ENCODE peak calls at places on chromosome 1, in five cellular contexts. U is HTR-8/SVneo, J is testis, Q is MG63, H is posterior cingulate gyrus. L is an unnamed sample.

GRCh38 chr1:217907504-217907903 is 276.4 kb downstream of the SPATA17 start:
- DNase-seq in U (no peak), H (no peak), Q (no peak), J (no peak), L (no peak)

GRCh38 chr1:24540051-24540905 is 15.6 kb upstream of the NCMAP start:
- DNase-seq in H (no peak), J (no peak), Q (no peak), U (no peak), L (no peak)

GRCh38 chr1:27609618-27610240 is 5.8 kb upstream of the AHDC1 start:
- DNase-seq in H (no peak), Q (no peak), J (no peak), U (no peak), L (no peak)

GRCh38 chr1:41662061-41662655 is 177.7 kb upstream of the EDN2 start:
- DNase-seq in Q (peak), J (peak), U (no peak), H (peak), L (no peak)

GRCh38 chr1:170145691-170146676 is at the start of gene NTMT2:
- DNase-seq in Q (no peak), U (no peak), H (no peak), J (no peak), L (peak)

GRCh38 chr1:65435987-65436386 is 15.5 kb downstream of the LEPR start:
- DNase-seq in U (no peak), Q (no peak), H (no peak), J (no peak), L (no peak)

GRCh38 chr1:16498573-16499359 is 15.3 kb downstream of the RNU1-1 start:
- DNase-seq in H (peak), U (peak), J (peak), Q (peak), L (peak)

GRCh38 chr1:155254714-155255242 is 505 bp downstream of the ENTREP3 start:
- DNase-seq in Q (peak), U (no peak), J (no peak), H (no peak), L (no peak)

GRCh38 chr1:204456826-204457361 is 37.7 kb downstream of the PIK3C2B start:
- DNase-seq in Q (no peak), U (no peak), J (no peak), H (no peak), L (no peak)

GRCh38 chr1:93967276-93967675 is 58.0 kb upstream of the GCLM start:
- DNase-seq in Q (peak), H (no peak), U (no peak), J (no peak), L (no peak)

GRCh38 chr1:47621977-47622376 is 184.1 kb downstream of the FOXD2 start:
- DNase-seq in Q (no peak), J (no peak), U (no peak), H (no peak), L (no peak)

GRCh38 chr1:61640531-61641125 is 84.3 kb downstream of the TM2D1 start:
- DNase-seq in H (no peak), U (no peak), J (peak), Q (no peak), L (no peak)

GRCh38 chr1:51313961-51314777 is 16.2 kb downstream of the TTC39A start:
- DNase-seq in U (peak), J (no peak), H (no peak), Q (peak), L (peak)

GRCh38 chr1:187157552-187157951 is 328.8 kb downstream of the PLA2G4A start:
- DNase-seq in H (no peak), J (no peak), Q (no peak), U (no peak), L (no peak)

GRCh38 chr1:25028587-25028909 is 98.5 kb upstream of the RUNX3 start:
- DNase-seq in Q (no peak), H (no peak), J (no peak), U (no peak), L (no peak)

GRCh38 chr1:58162952-58163550 is 383.5 kb downstream of the OMA1 start:
- DNase-seq in U (peak), Q (peak), H (peak), J (peak), L (peak)

GRCh38 chr1:33086384-33086850 is 5.5 kb downstream of the AZIN2 start:
- DNase-seq in J (peak), Q (peak), U (peak), H (peak), L (peak)

GRCh38 chr1:11893907-11894251 is 32.3 kb downstream of the KIAA2013 start:
- DNase-seq in Q (peak), H (no peak), U (peak), J (peak), L (peak)

GRCh38 chr1:155026588-155026987 is 7.0 kb downstream of the DCST2 start:
- DNase-seq in Q (peak), J (no peak), U (no peak), H (no peak), L (no peak)

GRCh38 chr1:169853335-169853734 is 40.4 kb downstream of the SCYL3 start:
- DNase-seq in U (no peak), J (no peak), H (no peak), Q (peak), L (peak)

GRCh38 chr1:19044975-19045831 is 88.7 kb upstream of the IFFO2 start:
- DNase-seq in H (peak), J (no peak), U (no peak), Q (no peak), L (no peak)

GRCh38 chr1:117570988-117571409 is 34.8 kb upstream of the TENT5C start:
- DNase-seq in J (no peak), Q (no peak), U (no peak), H (no peak), L (peak)

GRCh38 chr1:147851149-147851548 is 51.4 kb upstream of the GJA8 start:
- DNase-seq in U (no peak), J (no peak), H (no peak), Q (peak), L (no peak)

GRCh38 chr1:160720366-160720765 is 8.7 kb upstream of the CD48 start:
- DNase-seq in U (no peak), H (no peak), Q (no peak), J (no peak), L (no peak)